ENCODE peak calls at places on chromosomes 13 and 19, in four cellular contexts. B, C, V and L are unnamed samples.
A peak's percentile ranks its signal among the peaks of the same experiment; 100 is the strongest.

GRCh38 chr13:44768233-44768632 is 192.1 kb upstream of the TSC22D1 start:
- DNase-seq in B (no peak), C (no peak), V (no peak), L (peak; percentile 26)

GRCh38 chr13:76769238-76769859 is 116.9 kb downstream of the KCTD12 start:
- DNase-seq in C (no peak), B (no peak), V (no peak), L (no peak)

GRCh38 chr13:110524484-110525254 is 36.9 kb downstream of the RAB20 start:
- DNase-seq in B (no peak), V (no peak), C (no peak), L (no peak)

GRCh38 chr19:10043286-10043927 is 30.1 kb downstream of the RDH8 start:
- DNase-seq in B (peak; percentile 31), C (no peak), V (no peak), L (peak; percentile 65)

GRCh38 chr19:49771674-49772139 is 4.9 kb downstream of the AP2A1 start:
- DNase-seq in V (no peak), C (no peak), B (no peak), L (no peak)

GRCh38 chr19:10654610-10655456 is 687 bp downstream of the ILF3 start:
- DNase-seq in V (no peak), C (peak; percentile 63), B (peak; percentile 57), L (peak; percentile 41)

GRCh38 chr13:66915596-66916185 is 314.4 kb downstream of the PCDH9 start:
- DNase-seq in B (peak; percentile 12), C (no peak), V (no peak), L (peak; percentile 66)

GRCh38 chr19:42455621-42456081 is 12.9 kb upstream of the CXCL17 start:
- DNase-seq in C (no peak), B (no peak), V (no peak), L (peak; percentile 9)

GRCh38 chr19:18014197-18014596 is 6.2 kb downstream of the ARRDC2 start:
- DNase-seq in C (no peak), B (no peak), V (no peak), L (no peak)

GRCh38 chr19:42276821-42277220 is 7.8 kb downstream of the CIC start:
- DNase-seq in B (peak; percentile 65), C (no peak), V (no peak), L (no peak)

GRCh38 chr19:9883231-9883758 is 48.2 kb downstream of the PIN1 start:
- DNase-seq in C (no peak), B (no peak), V (no peak), L (no peak)